ENCODE peak calls at places on chromosome 18, in four cellular contexts. R, N, A and I are unnamed samples.

GRCh38 chr18:61965306-61965705 is 72.5 kb upstream of the RNF152 start:
- DNase-seq in R (no peak), N (no peak), A (no peak), I (no peak)

GRCh38 chr18:69484699-69485396 is 84.2 kb downstream of the DOK6 start:
- DNase-seq in R (no peak), N (no peak), A (no peak), I (no peak)

GRCh38 chr18:75208836-75209128 is 157 bp downstream of the PTGR3 start:
- DNase-seq in R (peak), N (no peak), A (peak), I (no peak)

GRCh38 chr18:59957957-59958356 is 58.2 kb downstream of the PMAIP1 start:
- DNase-seq in R (no peak), N (peak), A (no peak), I (no peak)

GRCh38 chr18:68229351-68229750 is 485.6 kb downstream of the TMX3 start:
- DNase-seq in R (no peak), N (no peak), A (no peak), I (no peak)

GRCh38 chr18:76803814-76804213 is 18.5 kb upstream of the ZNF236 start:
- DNase-seq in R (peak), N (peak), A (peak), I (peak)

GRCh38 chr18:44700652-44701051 is 20.0 kb downstream of the SETBP1 start:
- DNase-seq in R (no peak), N (peak), A (no peak), I (no peak)

GRCh38 chr18:22559414-22560282 is 141.9 kb upstream of the CTAGE1 start:
- DNase-seq in R (peak), N (peak), A (peak), I (no peak)

GRCh38 chr18:76983613-76984051 is 149.0 kb downstream of the MBP start:
- DNase-seq in R (no peak), N (no peak), A (no peak), I (no peak)

GRCh38 chr18:48662021-48662661 is 123.3 kb downstream of the CTIF start:
- DNase-seq in R (no peak), N (peak), A (no peak), I (no peak)

GRCh38 chr18:31244737-31245432 is 73.1 kb upstream of the DSG1 start:
- DNase-seq in R (no peak), N (peak), A (no peak), I (no peak)

GRCh38 chr18:39796413-39796812 is 2158.6 kb upstream of the PIK3C3 start:
- DNase-seq in R (no peak), N (peak), A (no peak), I (no peak)

GRCh38 chr18:56575819-56576663 is 62.4 kb downstream of the TXNL1 start:
- DNase-seq in R (no peak), N (peak), A (peak), I (peak)

GRCh38 chr18:11387880-11388279 is 221.5 kb upstream of the SLC35G4 start:
- DNase-seq in R (peak), N (peak), A (no peak), I (peak)

GRCh38 chr18:32301976-32302743 is 112.3 kb downstream of the MEP1B start:
- DNase-seq in R (no peak), N (peak), A (no peak), I (no peak)

GRCh38 chr18:73691118-73691517 is 456.5 kb downstream of the FBXO15 start:
- DNase-seq in R (no peak), N (no peak), A (no peak), I (no peak)

GRCh38 chr18:76374330-76375281 is 120.4 kb downstream of the ZNF516 start:
- DNase-seq in R (no peak), N (no peak), A (no peak), I (no peak)

GRCh38 chr18:39724652-39725051 is 2159.1 kb upstream of the CELF4 start:
- DNase-seq in R (no peak), N (no peak), A (no peak), I (no peak)

GRCh38 chr18:36187826-36188721 is 777 bp downstream of the MOCOS start:
- DNase-seq in R (peak), N (peak), A (no peak), I (no peak)

GRCh38 chr18:11497585-11497984 is 111.8 kb upstream of the SLC35G4 start:
- DNase-seq in R (no peak), N (no peak), A (no peak), I (no peak)

GRCh38 chr18:395481-396250 is 104.8 kb downstream of the COLEC12 start:
- DNase-seq in R (no peak), N (no peak), A (no peak), I (no peak)

GRCh38 chr18:36355511-36355910 is 58.0 kb downstream of the FHOD3 start:
- DNase-seq in R (no peak), N (no peak), A (no peak), I (no peak)

GRCh38 chr18:58205087-58205779 is 161.2 kb downstream of the NEDD4L start:
- DNase-seq in R (no peak), N (no peak), A (no peak), I (no peak)

GRCh38 chr18:62425465-62426190 is 97.2 kb upstream of the ZCCHC2 start:
- DNase-seq in R (peak), N (peak), A (peak), I (peak)

GRCh38 chr18:63152791-63153190 is 166.8 kb downstream of the BCL2 start:
- DNase-seq in R (no peak), N (no peak), A (no peak), I (no peak)

GRCh38 chr18:37294951-37295350 is 270.6 kb downstream of the CELF4 start:
- DNase-seq in R (no peak), N (peak), A (peak), I (no peak)

GRCh38 chr18:25737710-25738251 is 352.6 kb downstream of the SS18 start:
- DNase-seq in R (no peak), N (no peak), A (no peak), I (peak)

GRCh38 chr18:32091724-32092421 is at the start of gene RNF138:
- DNase-seq in R (peak), N (peak), A (peak), I (peak)

GRCh38 chr18:48264508-48264907 is 144.7 kb downstream of the ZBTB7C start:
- DNase-seq in R (peak), N (no peak), A (no peak), I (no peak)

GRCh38 chr18:5238371-5238758 is 41.3 kb upstream of the AKAIN1 start:
- DNase-seq in R (peak), N (peak), A (peak), I (no peak)

GRCh38 chr18:8505036-8505435 is 104.2 kb upstream of the RAB12 start:
- DNase-seq in R (no peak), N (no peak), A (no peak), I (no peak)

GRCh38 chr18:38698108-38698507 is 1132.5 kb upstream of the CELF4 start:
- DNase-seq in R (no peak), N (no peak), A (no peak), I (no peak)

GRCh38 chr18:74528478-74528877 is 5.8 kb upstream of the CNDP1 start:
- DNase-seq in R (no peak), N (no peak), A (no peak), I (no peak)

GRCh38 chr18:58321986-58322385 is 278.0 kb downstream of the NEDD4L start:
- DNase-seq in R (peak), N (peak), A (no peak), I (peak)

GRCh38 chr18:52462853-52463252 is 122.9 kb downstream of the DCC start:
- DNase-seq in R (no peak), N (no peak), A (no peak), I (no peak)

GRCh38 chr18:23504720-23505119 is 1.4 kb downstream of the RMC1 start:
- DNase-seq in R (no peak), N (peak), A (no peak), I (no peak)

GRCh38 chr18:74488354-74488753 is 7.8 kb upstream of the CNDP2 start:
- DNase-seq in R (no peak), N (no peak), A (no peak), I (no peak)